ENCODE peak calls at places on chromosomes 11 and 22, in eight cellular contexts. G is astrocyte of the cerebellum; A is GF-D8; N is left kidney; S is stimulated activated CD8-positive, alpha-beta memory T cell treated with anti-CD3 and anti-CD28 coated beads, Interleukin-15, amount 100 ng/mL, for 1 hour; H is DMS153; D is HuH-7; T is choroid plexus epithelial cell. B is an unnamed sample.

GRCh38 chr11:65899356-65900124 is 648 bp downstream of the FOSL1 start:
- DNase-seq in T (peak), D (no peak), N (peak), H (no peak), G (no peak), A (peak), S (no peak), B (peak)

GRCh38 chr22:36884314-36885158 is 23.7 kb downstream of the NCF4 start:
- DNase-seq in G (no peak), T (no peak), D (no peak), A (no peak), N (no peak), S (no peak), H (no peak), B (no peak)

GRCh38 chr22:30206964-30207363 is 39.6 kb downstream of the LIF start:
- DNase-seq in A (no peak), S (no peak), D (no peak), G (peak), N (peak), T (peak), H (no peak), B (peak)

GRCh38 chr22:38927033-38927789 is 30.2 kb upstream of the APOBEC3A start:
- DNase-seq in A (no peak), T (peak), S (no peak), N (peak), G (no peak), D (no peak), H (peak), B (peak)

GRCh38 chr11:71184421-71185210 is 67.8 kb downstream of the SHANK2 start:
- DNase-seq in D (no peak), G (no peak), T (no peak), N (no peak), A (no peak), H (no peak), S (no peak), B (no peak)

GRCh38 chr22:19559324-19559811 is 35.2 kb upstream of the CLDN5 start:
- DNase-seq in T (no peak), N (no peak), S (no peak), H (no peak), A (no peak), D (no peak), G (no peak), B (no peak)

GRCh38 chr11:115893701-115894100 is 389.5 kb upstream of the CADM1 start:
- DNase-seq in T (no peak), N (no peak), A (no peak), G (no peak), H (no peak), S (no peak), D (no peak), B (no peak)

GRCh38 chr22:30781271-30781875 is 86.7 kb downstream of the OSBP2 start:
- DNase-seq in H (no peak), A (no peak), G (no peak), N (no peak), S (no peak), D (no peak), T (no peak), B (no peak)

GRCh38 chr11:68263444-68264035 is 8.2 kb downstream of the C11orf24 start:
- DNase-seq in G (peak), T (no peak), A (no peak), D (no peak), S (no peak), H (no peak), N (no peak), B (no peak)

GRCh38 chr11:128891912-128892398 is 799 bp downstream of the KCNJ5 start:
- DNase-seq in T (no peak), N (no peak), D (no peak), A (no peak), H (no peak), G (no peak), S (no peak), B (no peak)

GRCh38 chr11:60334005-60334620 is 7.1 kb downstream of the MS4A6E start:
- DNase-seq in A (no peak), T (peak), H (peak), G (no peak), N (peak), D (peak), S (peak), B (peak)

GRCh38 chr11:10930224-10930960 is 72.5 kb upstream of the ZBED5 start:
- DNase-seq in S (no peak), T (peak), N (peak), H (no peak), A (no peak), D (peak), G (no peak), B (no peak)

GRCh38 chr11:12090061-12090572 is 20.3 kb upstream of the MICAL2 start:
- DNase-seq in N (no peak), S (no peak), G (no peak), T (no peak), H (peak), D (no peak), A (peak), B (no peak)

GRCh38 chr11:122091850-122092249 is 24.2 kb downstream of the BLID start:
- DNase-seq in D (no peak), H (no peak), G (no peak), T (no peak), N (no peak), S (no peak), A (no peak), B (no peak)

GRCh38 chr22:19814428-19814827 is 40.2 kb downstream of the GNB1L start:
- DNase-seq in S (no peak), A (no peak), H (no peak), T (no peak), G (no peak), D (no peak), N (no peak), B (no peak)

GRCh38 chr11:107549253-107549953 is 16.1 kb downstream of the ALKBH8 start:
- DNase-seq in T (peak), A (peak), G (peak), H (no peak), S (no peak), N (peak), D (no peak), B (no peak)

GRCh38 chr22:17843189-17843588 is 68.9 kb upstream of the BID start:
- DNase-seq in G (no peak), T (no peak), A (no peak), D (no peak), S (no peak), H (no peak), N (peak), B (no peak)

GRCh38 chr11:75174781-75175370 is 24.0 kb downstream of the SLCO2B1 start:
- DNase-seq in G (no peak), A (peak), N (peak), T (peak), H (no peak), S (no peak), D (no peak), B (no peak)

GRCh38 chr22:26570864-26571525 is 18.9 kb downstream of the TPST2 start:
- DNase-seq in S (no peak), A (no peak), T (no peak), D (no peak), N (no peak), G (no peak), H (no peak), B (no peak)

GRCh38 chr11:61404641-61405040 is 12.3 kb downstream of the TMEM216 start:
- DNase-seq in N (no peak), G (no peak), H (no peak), D (no peak), A (no peak), T (peak), S (no peak), B (no peak)

GRCh38 chr11:5809122-5809519 is 397 bp downstream of the OR52N2 start:
- DNase-seq in H (no peak), N (peak), S (no peak), G (no peak), T (peak), D (no peak), A (no peak), B (no peak)

GRCh38 chr11:132982769-132983168 is 549.5 kb downstream of the OPCML start:
- DNase-seq in H (no peak), N (peak), D (no peak), S (no peak), T (no peak), A (no peak), G (no peak), B (no peak)

GRCh38 chr11:41201156-41201555 is 258.3 kb downstream of the LRRC4C start:
- DNase-seq in T (peak), N (peak), G (peak), A (no peak), S (no peak), D (peak), H (peak), B (no peak)

GRCh38 chr22:20234314-20234682 is 33.8 kb downstream of the RTN4R start:
- DNase-seq in N (no peak), A (no peak), T (no peak), G (no peak), D (no peak), S (no peak), H (no peak), B (no peak)